ENCODE peak calls at places on chromosome 15, in six cellular contexts. K is CD8-positive, alpha-beta memory T cell; Y is upper lobe of right lung; B is A549; Z is ovary; A is body of pancreas. L is an unnamed sample. For H3K4me1, the result is how much of the 10 kb centered on the place peaks cover.

GRCh38 chr15:35305906-35306305 is 220.8 kb upstream of the NANOGP8 start:
- DNase-seq in K (no peak), Y (no peak), A (no peak), Z (no peak), B (no peak), L (peak)

GRCh38 chr15:58545307-58546065 is 113.7 kb downstream of the LIPC start:
- DNase-seq in B (no peak), Z (no peak), Y (peak), K (no peak), A (no peak), L (no peak)

GRCh38 chr15:68299436-68299835 is 21.9 kb downstream of the FEM1B start:
- DNase-seq in K (no peak), A (no peak), Y (no peak), B (no peak), Z (no peak), L (no peak)

GRCh38 chr15:90315276-90315982 is 36.7 kb upstream of the ZNF774 start:
- DNase-seq in K (no peak), Y (no peak), A (peak), Z (peak), B (no peak), L (no peak)

GRCh38 chr15:45714501-45715488 is 80.0 kb downstream of the SQOR start:
- DNase-seq in Z (no peak), A (peak), B (no peak), Y (no peak), K (no peak), L (peak)

GRCh38 chr15:31265090-31265870 is 61.4 kb upstream of the KLF13 start:
- DNase-seq in Y (peak), A (peak), B (no peak), Z (no peak), K (no peak), L (no peak)

GRCh38 chr15:84023636-84024035 is 211.9 kb upstream of the GOLGA6L4 start:
- DNase-seq in Y (no peak), Z (peak), A (peak), B (peak), K (no peak), L (peak)

GRCh38 chr15:62119224-62119925 is 45.7 kb downstream of the C2CD4B start:
- DNase-seq in B (peak), K (no peak), Z (no peak), Y (no peak), A (peak), L (no peak)

GRCh38 chr15:84611631-84612030 is 10.8 kb downstream of the ZSCAN2 start:
- DNase-seq in Y (no peak), Z (no peak), K (no peak), A (no peak), B (no peak), L (no peak)

GRCh38 chr15:23686466-23687142 is 501 bp downstream of the NDN start:
- DNase-seq in Y (no peak), Z (peak), A (peak), K (no peak), B (no peak), L (no peak)

GRCh38 chr15:55587321-55588069 is 650 bp downstream of the PYGO1 start:
- DNase-seq in Z (no peak), A (peak), Y (no peak), K (no peak), B (peak), L (peak)

GRCh38 chr15:77180270-77180669 is 109.4 kb upstream of the TSPAN3 start:
- DNase-seq in Z (no peak), K (no peak), B (no peak), Y (no peak), A (no peak), L (no peak)

GRCh38 chr15:75694241-75695182 is 18.1 kb downstream of the CSPG4 start:
- DNase-seq in Y (no peak), B (peak), K (no peak), A (peak), Z (peak), L (peak)

GRCh38 chr15:64865126-64865997 is 23.6 kb downstream of the PLEKHO2 start:
- DNase-seq in Z (no peak), B (no peak), K (no peak), Y (no peak), A (no peak), L (no peak)

GRCh38 chr15:46365612-46366011 is 730.8 kb downstream of the SQOR start:
- DNase-seq in A (peak), Y (no peak), K (no peak), B (no peak), Z (no peak), L (no peak)

GRCh38 chr15:96122077-96123027 is 208.1 kb upstream of the NR2F2 start:
- DNase-seq in K (no peak), B (no peak), Y (no peak), Z (no peak), A (peak), L (no peak)

GRCh38 chr15:42955518-42955917 is 34.9 kb upstream of the TTBK2 start:
- DNase-seq in Y (no peak), A (no peak), B (no peak), K (no peak), Z (no peak), L (no peak)

GRCh38 chr15:58497036-58497785 is 65.4 kb downstream of the LIPC start:
- DNase-seq in K (no peak), Y (no peak), Z (no peak), A (no peak), B (no peak), L (no peak)

GRCh38 chr15:36845270-36845669 is 255.1 kb downstream of the MEIS2 start:
- DNase-seq in Y (no peak), Z (no peak), A (no peak), K (no peak), B (no peak), L (no peak)

GRCh38 chr15:77060560-77060959 is 10.3 kb downstream of the TSPAN3 start:
- DNase-seq in B (no peak), A (no peak), K (no peak), Y (no peak), Z (no peak), L (no peak)

GRCh38 chr15:78597583-78597982 is 23.2 kb downstream of the CHRNA3 start:
- DNase-seq in A (no peak), K (no peak), Y (no peak), B (no peak), Z (no peak), L (no peak)

GRCh38 chr15:84982301-84982920 is 755 bp downstream of the PDE8A start:
- DNase-seq in A (peak), Y (peak), K (peak), B (no peak), Z (peak), L (peak)

GRCh38 chr15:50358805-50359204 is 3.8 kb upstream of the GABPB1 start:
- DNase-seq in B (peak), K (no peak), Y (no peak), A (peak), Z (no peak), L (peak)

GRCh38 chr15:40334941-40335795 is 5.6 kb downstream of the CCDC9B start:
- DNase-seq in Z (no peak), Y (peak), B (no peak), A (no peak), K (no peak), L (no peak)

GRCh38 chr15:72285927-72286516 is 13.7 kb upstream of the PARP6 start:
- DNase-seq in Z (no peak), A (peak), Y (peak), K (peak), B (peak), L (peak)

GRCh38 chr15:85504739-85505676 is 124.6 kb downstream of the AKAP13 start:
- DNase-seq in B (peak), A (peak), Z (no peak), Y (no peak), K (no peak), L (peak)

GRCh38 chr15:29449136-29449535 is 179.5 kb upstream of the NSMCE3 start:
- DNase-seq in Y (no peak), A (no peak), Z (no peak), K (no peak), B (no peak), L (no peak)

GRCh38 chr15:84747423-84748273 is 744 bp upstream of the ZNF592 start:
- DNase-seq in A (peak), Y (peak), K (peak), Z (peak), B (peak), L (peak)

GRCh38 chr15:84734794-84735479 is 13.5 kb upstream of the ZNF592 start:
- DNase-seq in A (peak), Y (peak), B (peak), Z (no peak), K (peak), L (peak)

GRCh38 chr15:67680645-67681044 is 138.1 kb downstream of the MAP2K5 start:
- DNase-seq in K (no peak), B (no peak), A (no peak), Y (no peak), Z (no peak), L (no peak)

GRCh38 chr15:77031376-77032050 is 36.6 kb downstream of the PSTPIP1 start:
- DNase-seq in Z (no peak), K (peak), Y (peak), B (no peak), A (peak), L (peak)

GRCh38 chr15:57319226-57319918 is 56.9 kb upstream of the CGNL1 start:
- DNase-seq in Y (no peak), Z (no peak), A (no peak), K (no peak), B (no peak), L (no peak)

GRCh38 chr15:32909431-32909830 is 191.6 kb downstream of the GREM1 start:
- DNase-seq in Z (no peak), Y (no peak), A (no peak), K (no peak), B (no peak), L (no peak)

GRCh38 chr15:81216411-81216810 is 19.7 kb downstream of the IL16 start:
- DNase-seq in Z (no peak), B (no peak), A (no peak), K (no peak), Y (no peak), L (no peak)

DNA sequence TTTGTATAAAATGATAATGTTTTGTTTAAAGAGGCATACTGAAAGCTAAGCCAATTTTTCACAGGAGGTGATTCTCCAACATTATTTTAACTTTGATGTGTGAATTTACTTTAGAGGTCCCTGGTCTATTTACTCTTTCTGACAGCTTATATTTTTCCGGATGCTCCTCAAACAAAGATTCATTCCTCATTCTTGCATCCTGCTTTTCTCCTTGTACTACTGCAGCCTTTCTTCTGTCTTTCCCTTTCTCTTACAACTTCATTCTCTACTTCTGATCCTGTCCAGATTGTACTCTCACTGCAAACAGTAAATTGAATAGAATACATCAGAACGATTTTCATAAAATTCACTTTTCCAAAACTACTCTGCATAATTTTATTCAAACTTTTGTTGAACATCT is 5.1 kb downstream of the NPTN start:
- DNase-seq in Y (no peak), A (no peak), Z (no peak), K (no peak), B (no peak), L (no peak)
- H3K4me1 ChIP-seq in Y (half or more), A (half or more), Z (under half), K (under half), B (half or more), L (half or more)

GRCh38 chr15:88656760-88657221 is 18.0 kb downstream of the ISG20 start:
- DNase-seq in B (no peak), Z (no peak), K (no peak), A (no peak), Y (no peak), L (no peak)

GRCh38 chr15:88654430-88655102 is 15.8 kb downstream of the ISG20 start:
- DNase-seq in B (no peak), K (no peak), Y (no peak), Z (no peak), A (no peak), L (no peak)

GRCh38 chr15:88655780-88656488 is 17.1 kb downstream of the ISG20 start:
- DNase-seq in B (no peak), Y (no peak), A (no peak), K (no peak), Z (no peak), L (no peak)

GRCh38 chr15:88653200-88654064 is 14.6 kb downstream of the ISG20 start:
- DNase-seq in B (no peak), Z (no peak), A (no peak), K (no peak), Y (no peak), L (no peak)

DNA sequence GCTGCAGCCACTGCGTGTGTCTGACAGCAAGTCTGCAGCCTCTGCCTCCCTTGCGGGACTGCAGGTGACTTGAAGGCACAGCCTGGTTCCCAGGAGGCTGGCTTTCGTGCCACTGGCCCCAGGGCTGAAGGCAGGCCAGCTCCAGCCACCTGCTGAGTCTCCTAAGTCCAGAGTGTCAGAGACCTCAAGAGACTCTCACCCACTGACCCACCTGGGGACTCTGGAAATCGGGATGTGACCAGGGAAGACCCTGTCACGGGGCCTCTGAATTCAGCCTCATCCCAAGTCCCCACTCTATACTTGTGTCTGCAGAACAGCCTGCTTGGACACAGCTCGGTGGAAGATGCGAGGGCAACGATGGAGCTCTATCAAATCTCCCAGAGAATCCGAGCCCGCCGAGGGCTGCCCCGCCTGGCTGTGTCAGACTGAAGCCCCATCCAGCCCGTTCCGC is 16.3 kb downstream of the ISG20 start:
- DNase-seq in A (no peak), Z (no peak), Y (no peak), B (no peak), K (no peak), L (no peak)
- H3K4me1 ChIP-seq in A (under half), Z (under half), Y (under half), B (under half), K (half or more), L (under half)

GRCh38 chr15:47427463-47427862 is 289.8 kb upstream of the SEMA6D start:
- DNase-seq in A (no peak), B (no peak), K (no peak), Z (no peak), Y (no peak), L (no peak)

DNA sequence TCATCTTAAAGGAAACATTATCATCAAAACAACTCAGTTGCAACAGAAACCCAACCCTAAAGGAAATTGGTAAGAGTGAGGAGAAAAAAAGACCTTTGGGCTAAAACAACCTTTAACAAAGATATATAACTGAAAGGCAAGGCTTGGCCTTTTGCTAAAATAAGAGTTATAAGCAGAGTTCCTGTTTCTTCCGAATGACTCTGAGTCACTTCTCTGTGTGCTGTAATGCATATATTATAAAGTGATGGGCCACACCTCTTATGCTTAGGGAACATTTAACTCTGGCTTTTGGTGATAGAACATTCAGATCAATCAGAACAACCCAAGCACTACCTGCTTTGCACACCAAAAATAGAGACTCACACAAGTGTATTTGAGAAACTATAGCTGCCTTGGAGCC is 294.4 kb upstream of the SEMA6D start:
- DNase-seq in B (no peak), K (no peak), Z (no peak), Y (no peak), A (no peak), L (no peak)
- H3K4me1 ChIP-seq in B (under half), K (under half), Z (under half), Y (under half), A (under half), L (under half)

GRCh38 chr15:99436472-99437314 is 129.1 kb upstream of the MEF2A start:
- DNase-seq in A (no peak), Y (peak), Z (peak), K (no peak), B (no peak), L (peak)

GRCh38 chr15:99435761-99436346 is 129.9 kb upstream of the MEF2A start:
- DNase-seq in A (no peak), K (no peak), Y (no peak), Z (peak), B (no peak), L (no peak)

GRCh38 chr15:99433757-99434211 is 132.0 kb upstream of the MEF2A start:
- DNase-seq in K (no peak), Y (peak), B (no peak), A (no peak), Z (no peak), L (no peak)

GRCh38 chr15:99434506-99435137 is 131.2 kb upstream of the MEF2A start:
- DNase-seq in Z (peak), A (no peak), B (no peak), Y (peak), K (no peak), L (no peak)

DNA sequence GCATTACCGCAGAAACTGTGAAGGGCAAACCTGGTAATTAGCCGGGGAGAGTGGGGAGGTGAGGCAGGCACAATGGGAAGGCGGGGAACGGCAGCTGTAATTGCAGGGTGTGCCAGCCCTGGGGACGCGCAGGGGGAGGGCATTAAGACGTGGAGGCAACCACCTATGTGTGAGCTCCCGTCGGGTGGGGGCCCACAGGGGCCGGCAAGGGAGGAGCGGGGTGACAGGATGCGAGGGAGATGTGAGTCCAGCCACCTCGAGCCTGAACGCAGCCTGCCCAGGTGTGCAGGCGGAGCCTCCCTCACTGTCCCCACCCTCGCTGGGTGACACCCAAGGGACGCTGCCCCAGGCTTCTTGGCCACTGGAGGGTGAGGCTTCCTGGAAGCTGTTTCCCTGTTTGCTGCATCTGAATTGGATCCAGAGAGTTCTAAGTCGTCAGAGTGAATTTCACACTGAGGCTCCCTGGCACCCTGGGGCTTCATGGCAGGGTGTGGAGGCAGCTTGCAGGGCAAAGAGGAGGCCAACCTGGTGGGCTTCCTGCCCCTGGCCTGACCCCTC is 130.6 kb upstream of the MEF2A start:
- DNase-seq in Y (peak), K (no peak), A (peak), Z (peak), B (no peak), L (no peak)
- H3K4me1 ChIP-seq in Y (under half), K (under half), A (under half), Z (under half), B (under half), L (under half)

GRCh38 chr15:63606333-63606732 is 9.1 kb downstream of the FBXL22 start:
- DNase-seq in Z (no peak), K (no peak), A (no peak), Y (no peak), B (no peak), L (no peak)
- H3K4me1 ChIP-seq in Z (under half), K (under half), A (under half), Y (under half), B (under half), L (under half)

DNA sequence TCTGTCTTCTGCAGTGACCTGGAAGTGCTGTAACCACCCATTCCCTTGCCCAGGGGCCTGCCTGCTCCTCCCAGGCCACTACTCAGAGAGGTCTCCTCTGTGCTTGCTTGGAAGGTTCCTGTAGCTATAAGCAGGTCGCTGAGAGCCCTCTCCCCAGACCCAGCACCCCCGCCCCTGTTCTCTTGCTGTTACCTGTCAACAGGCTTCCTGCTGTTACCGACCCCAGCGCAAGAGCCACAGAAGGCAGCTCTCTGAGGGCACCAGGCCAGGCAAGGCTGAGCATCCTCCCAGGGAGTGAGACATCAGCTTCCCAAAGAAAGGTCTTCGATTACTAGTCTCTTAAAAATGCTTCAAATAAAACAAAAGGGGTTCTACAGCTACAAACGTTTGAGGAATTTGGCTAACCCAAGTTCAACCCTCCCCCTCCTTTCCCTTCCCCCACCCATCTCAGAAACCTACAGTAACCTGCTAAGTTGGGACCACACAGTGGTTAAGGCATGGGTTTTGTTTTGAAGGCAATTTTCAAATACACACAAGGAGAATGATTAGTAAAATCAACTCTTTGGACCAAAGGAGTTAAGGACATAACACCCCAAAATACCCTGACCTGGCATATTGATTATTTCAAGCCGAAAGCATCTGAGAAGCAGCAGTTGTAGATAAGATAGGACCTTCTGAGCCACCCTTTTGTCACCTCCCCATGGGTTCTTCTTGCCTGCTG is 74.9 kb upstream of the MFGE8 start:
- DNase-seq in B (no peak), A (no peak), K (no peak), Y (no peak), Z (no peak), L (no peak)
- H3K4me1 ChIP-seq in B (half or more), A (under half), K (under half), Y (under half), Z (under half), L (under half)

GRCh38 chr15:47731230-47731629 is 13.9 kb downstream of the SEMA6D start:
- DNase-seq in A (no peak), Y (no peak), B (no peak), K (no peak), Z (no peak), L (no peak)
- H3K4me1 ChIP-seq in A (under half), Y (under half), B (under half), K (under half), Z (under half), L (under half)

DNA sequence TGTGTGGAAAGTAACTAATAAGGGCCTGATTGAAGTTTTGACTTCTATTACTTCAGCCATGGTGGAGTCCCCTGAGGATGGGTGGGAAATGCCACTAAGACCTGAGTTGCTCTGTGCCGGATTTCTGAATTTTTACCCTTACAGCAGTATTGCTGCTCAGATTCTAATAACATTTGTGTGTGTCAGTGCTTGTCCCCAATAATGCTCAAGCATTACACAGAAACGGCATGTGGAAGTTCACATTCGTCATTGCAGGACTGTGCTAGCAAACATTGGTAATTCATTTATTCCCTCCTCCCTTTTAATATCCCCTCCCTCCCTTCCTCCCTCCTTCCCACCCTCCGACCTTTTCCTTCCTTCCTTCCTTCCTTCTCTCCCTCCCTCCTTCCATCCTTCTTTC is 484.5 kb upstream of the ONECUT1 start:
- DNase-seq in Y (no peak), K (no peak), A (no peak), B (no peak), Z (no peak), L (no peak)
- H3K4me1 ChIP-seq in Y (under half), K (under half), A (under half), B (under half), Z (under half), L (under half)

GRCh38 chr15:99987119-99987506 is 253.9 kb upstream of the LYSMD4 start:
- DNase-seq in Z (no peak), A (no peak), Y (peak), B (no peak), K (no peak), L (no peak)
- H3K4me1 ChIP-seq in Z (under half), A (under half), Y (under half), B (under half), K (under half), L (under half)

L was measured in HAP-1.